ENCODE peak calls at places on chromosome 21, in four cellular contexts. C is GM13977; H is stimulated activated CD8-positive, alpha-beta memory T cell treated with anti-CD3 and anti-CD28 coated beads, Interleukin-7, amount 100 ng/mL, for 1 hour; G is AG04450. I is an unnamed sample.

GRCh38 chr21:34186119-34186719 is 112.8 kb downstream of the MRPS6 start:
- DNase-seq in C (no peak), H (no peak), G (no peak), I (no peak)

GRCh38 chr21:29289317-29289716 is 9.4 kb upstream of the BACH1 start:
- DNase-seq in C (no peak), H (no peak), G (no peak), I (no peak)

GRCh38 chr21:42543106-42543847 is 29.6 kb downstream of the SLC37A1 start:
- DNase-seq in C (no peak), H (no peak), G (no peak), I (no peak)

GRCh38 chr21:41207401-41208388 is 39.7 kb downstream of the BACE2 start:
- DNase-seq in C (no peak), H (no peak), G (peak), I (peak)

GRCh38 chr21:42650033-42650370 is 3.4 kb upstream of the PDE9A start:
- DNase-seq in C (no peak), H (no peak), G (no peak), I (no peak)

GRCh38 chr21:36722370-36723368 is 23.8 kb downstream of the SIM2 start:
- DNase-seq in C (no peak), H (no peak), G (no peak), I (no peak)

GRCh38 chr21:34229361-34229760 is 134.4 kb upstream of the KCNE2 start:
- DNase-seq in C (no peak), H (no peak), G (no peak), I (no peak)

GRCh38 chr21:16863541-16863940 is 649.3 kb upstream of the CXADR start:
- DNase-seq in C (no peak), H (no peak), G (no peak), I (no peak)

GRCh38 chr21:26147535-26147934 is 23.0 kb downstream of the APP start:
- DNase-seq in C (no peak), H (no peak), G (no peak), I (no peak)

GRCh38 chr21:42317341-42317741 is 2.1 kb upstream of the TFF3 start:
- DNase-seq in C (no peak), H (no peak), G (no peak), I (peak)

GRCh38 chr21:46171585-46171984 is 12.7 kb downstream of the SPATC1L start:
- DNase-seq in C (no peak), H (no peak), G (no peak), I (no peak)

GRCh38 chr21:25850126-25850831 is 115.5 kb downstream of the GABPA start:
- DNase-seq in C (no peak), H (no peak), G (no peak), I (no peak)

GRCh38 chr21:28827422-28827821 is 165.3 kb downstream of the LTN1 start:
- DNase-seq in C (no peak), H (no peak), G (no peak), I (no peak)

GRCh38 chr21:44874497-44875331 is 1.2 kb upstream of the PTTG1IP start:
- DNase-seq in C (peak), H (no peak), G (no peak), I (peak)

GRCh38 chr21:33109574-33110339 is 39.8 kb downstream of the OLIG1 start:
- DNase-seq in C (no peak), H (no peak), G (no peak), I (no peak)

GRCh38 chr21:27333091-27333490 is 366.2 kb upstream of the ADAMTS5 start:
- DNase-seq in C (no peak), H (no peak), G (no peak), I (no peak)

GRCh38 chr21:40466893-40467483 is 380.0 kb downstream of the DSCAM start:
- DNase-seq in C (no peak), H (no peak), G (no peak), I (peak)

GRCh38 chr21:25507522-25507921 is 99.8 kb downstream of the MRPL39 start:
- DNase-seq in C (no peak), H (no peak), G (no peak), I (no peak)

GRCh38 chr21:28608646-28609045 is 384.0 kb downstream of the LTN1 start:
- DNase-seq in C (no peak), H (no peak), G (no peak), I (no peak)

GRCh38 chr21:44552681-44553080 is 1.4 kb upstream of the KRTAP10-2 start:
- DNase-seq in C (no peak), H (no peak), G (no peak), I (no peak)

GRCh38 chr21:25563399-25564116 is 43.7 kb downstream of the MRPL39 start:
- DNase-seq in C (peak), H (no peak), G (no peak), I (no peak)

GRCh38 chr21:29656504-29657227 is 283.1 kb downstream of the GRIK1 start:
- DNase-seq in C (no peak), H (no peak), G (no peak), I (no peak)

GRCh38 chr21:46050651-46051378 is 47.1 kb upstream of the COL6A2 start:
- DNase-seq in C (no peak), H (no peak), G (no peak), I (no peak)

GRCh38 chr21:35371217-35371616 is 322.1 kb upstream of the RUNX1 start:
- DNase-seq in C (no peak), H (no peak), G (no peak), I (no peak)

GRCh38 chr21:42532466-42533181 is 19.0 kb downstream of the SLC37A1 start:
- DNase-seq in C (no peak), H (no peak), G (no peak), I (no peak)

GRCh38 chr21:45316871-45317400 is 29.2 kb upstream of the POFUT2 start:
- DNase-seq in C (no peak), H (no peak), G (no peak), I (no peak)

GRCh38 chr21:37565530-37566223 is 199.1 kb downstream of the DYRK1A start:
- DNase-seq in C (no peak), H (no peak), G (no peak), I (peak)

GRCh38 chr21:16427587-16428087 is 697.9 kb downstream of the USP25 start:
- DNase-seq in C (no peak), H (no peak), G (no peak), I (no peak)

GRCh38 chr21:45420061-45420521 is 15.1 kb downstream of the COL18A1 start:
- DNase-seq in C (no peak), H (no peak), G (no peak), I (no peak)

GRCh38 chr21:25836396-25836795 is 101.6 kb downstream of the GABPA start:
- DNase-seq in C (no peak), H (no peak), G (no peak), I (no peak)

GRCh38 chr21:38343691-38344090 is 86.9 kb downstream of the KCNJ15 start:
- DNase-seq in C (no peak), H (no peak), G (no peak), I (no peak)

GRCh38 chr21:38930838-38931237 is 125.1 kb downstream of the ETS2 start:
- DNase-seq in C (no peak), H (no peak), G (peak), I (no peak)

GRCh38 chr21:35223480-35224156 is 174.5 kb upstream of the RUNX1 start:
- DNase-seq in C (no peak), H (no peak), G (no peak), I (no peak)

GRCh38 chr21:45455321-45456013 is 50.5 kb downstream of the COL18A1 start:
- DNase-seq in C (no peak), H (no peak), G (no peak), I (no peak)

GRCh38 chr21:29384608-29385359 is 86.1 kb downstream of the BACH1 start:
- DNase-seq in C (no peak), H (no peak), G (no peak), I (no peak)

GRCh38 chr21:43301424-43302355 is 125.2 kb downstream of the SIK1 start:
- DNase-seq in C (no peak), H (no peak), G (no peak), I (no peak)